ENCODE peak calls at places on chromosome 11, in eight cellular contexts. C is CD8-positive, alpha-beta T cell; J is activated CD8-positive, alpha-beta T cell treated with anti-CD3 and anti-CD28 coated beads for 36 hours; M is endothelial cell of umbilical vein; U is WTC11; Q is tibial nerve; X is transverse colon; G is cardiac muscle cell. I is an unnamed sample.

GRCh38 chr11:108887436-108888238 is 222.8 kb downstream of the DDX10 start:
- DNase-seq in M (no peak), C (no peak), Q (no peak), X (no peak), U (no peak), G (no peak), J (peak), I (no peak)

GRCh38 chr11:78025378-78025777 is 2.3 kb upstream of the KCTD14 start:
- DNase-seq in X (no peak), C (no peak), G (no peak), J (no peak), M (no peak), Q (no peak), U (no peak), I (no peak)

GRCh38 chr11:71551711-71552110 is 3.5 kb downstream of the KRTAP5-9 start:
- DNase-seq in Q (no peak), M (no peak), C (no peak), U (no peak), G (no peak), J (no peak), X (no peak), I (no peak)

GRCh38 chr11:34308049-34308692 is 49.6 kb downstream of the ABTB2 start:
- DNase-seq in X (no peak), Q (no peak), G (no peak), U (no peak), M (no peak), J (peak), C (no peak), I (no peak)

GRCh38 chr11:95084509-95084908 is 5.1 kb upstream of the ENDOD1 start:
- DNase-seq in C (no peak), Q (no peak), J (peak), M (no peak), G (no peak), X (no peak), U (no peak), I (no peak)

GRCh38 chr11:25423436-25424184 is 908.3 kb upstream of the ANO3 start:
- DNase-seq in G (no peak), U (no peak), J (no peak), C (no peak), X (no peak), M (no peak), Q (no peak), I (no peak)

GRCh38 chr11:100682247-100682969 is 4.7 kb upstream of the ARHGAP42 start:
- DNase-seq in M (peak), Q (no peak), G (no peak), J (no peak), C (no peak), X (no peak), U (no peak), I (no peak)

GRCh38 chr11:8331767-8332166 is 68.1 kb upstream of the LMO1 start:
- DNase-seq in X (no peak), M (no peak), Q (no peak), U (no peak), J (no peak), C (no peak), G (no peak), I (no peak)

GRCh38 chr11:131894615-131895544 is 524.5 kb downstream of the NTM start:
- DNase-seq in M (no peak), X (no peak), Q (no peak), J (no peak), G (peak), U (no peak), C (no peak), I (no peak)

GRCh38 chr11:16606784-16607674 is 131.4 kb upstream of the C11orf58 start:
- DNase-seq in U (peak), G (peak), C (no peak), Q (peak), J (no peak), M (no peak), X (peak), I (peak)

GRCh38 chr11:61760946-61761345 is 8.5 kb downstream of the MYRF start:
- DNase-seq in M (no peak), U (no peak), X (no peak), C (no peak), G (no peak), Q (no peak), J (no peak), I (no peak)

GRCh38 chr11:93935826-93936225 is 85.3 kb upstream of the HEPHL1 start:
- DNase-seq in U (no peak), J (no peak), Q (no peak), G (no peak), X (no peak), C (no peak), M (no peak), I (no peak)

GRCh38 chr11:126088999-126089398 is 26.3 kb upstream of the CDON start:
- DNase-seq in Q (no peak), G (no peak), C (no peak), U (no peak), J (no peak), X (no peak), M (no peak), I (no peak)

GRCh38 chr11:133964946-133965632 is 8.3 kb upstream of the IGSF9B start:
- DNase-seq in G (no peak), Q (no peak), X (no peak), C (no peak), M (no peak), J (no peak), U (no peak), I (no peak)

GRCh38 chr11:102733232-102733875 is 8.6 kb upstream of the MMP8 start:
- DNase-seq in G (peak), C (no peak), Q (peak), J (peak), U (peak), X (peak), M (peak), I (peak)

GRCh38 chr11:18749681-18750319 is 23.8 kb upstream of the IGSF22 start:
- DNase-seq in C (no peak), G (peak), J (no peak), M (peak), Q (no peak), U (peak), X (no peak), I (no peak)

GRCh38 chr11:33899383-33900037 is 7.6 kb upstream of the LMO2 start:
- DNase-seq in U (no peak), G (peak), Q (peak), J (no peak), M (peak), X (peak), C (no peak), I (no peak)

GRCh38 chr11:15897211-15897960 is 459.0 kb downstream of the SOX6 start:
- DNase-seq in M (no peak), C (no peak), Q (no peak), U (no peak), X (no peak), G (no peak), J (no peak), I (no peak)

GRCh38 chr11:133968300-133968699 is 11.5 kb upstream of the IGSF9B start:
- DNase-seq in Q (no peak), U (peak), M (no peak), G (peak), X (no peak), J (peak), C (no peak), I (no peak)

GRCh38 chr11:2825886-2826678 is 59.5 kb downstream of the CDKN1C start:
- DNase-seq in M (peak), Q (peak), J (peak), U (no peak), X (peak), G (no peak), C (no peak), I (peak)

GRCh38 chr11:75667268-75667830 is 1.5 kb downstream of the MAP6 start:
- DNase-seq in G (peak), M (no peak), U (peak), Q (no peak), J (peak), C (no peak), X (peak), I (peak)

GRCh38 chr11:130551388-130551787 is 102.9 kb downstream of the ADAMTS15 start:
- DNase-seq in G (no peak), C (no peak), U (no peak), Q (no peak), J (no peak), M (no peak), X (no peak), I (no peak)

GRCh38 chr11:14454861-14455632 is 44.6 kb downstream of the COPB1 start:
- DNase-seq in G (peak), C (no peak), X (no peak), J (no peak), M (peak), Q (no peak), U (no peak), I (no peak)

GRCh38 chr11:1111545-1112212 is 37.0 kb downstream of the MUC2 start:
- DNase-seq in X (no peak), G (no peak), C (no peak), Q (no peak), J (no peak), U (no peak), M (no peak), I (no peak)

GRCh38 chr11:40722179-40722795 is 737.2 kb downstream of the LRRC4C start:
- DNase-seq in U (peak), Q (no peak), J (peak), G (peak), C (no peak), X (no peak), M (peak), I (peak)

GRCh38 chr11:26198697-26199096 is 133.2 kb upstream of the ANO3 start:
- DNase-seq in C (no peak), X (no peak), J (no peak), U (no peak), G (no peak), M (no peak), Q (no peak), I (no peak)

GRCh38 chr11:45869551-45869950 is 15.9 kb upstream of the MAPK8IP1 start:
- DNase-seq in U (no peak), X (no peak), J (no peak), C (no peak), M (no peak), Q (no peak), G (no peak), I (no peak)

GRCh38 chr11:6755303-6755952 is 16.3 kb downstream of the OR2AG2 start:
- DNase-seq in M (peak), J (peak), U (peak), X (peak), G (peak), C (no peak), Q (no peak), I (peak)

GRCh38 chr11:119218141-119218878 is 12.2 kb downstream of the CBL start:
- DNase-seq in U (no peak), C (no peak), M (peak), Q (no peak), G (no peak), J (peak), X (no peak), I (no peak)

GRCh38 chr11:95991101-95991500 is 67.2 kb upstream of the MTMR2 start:
- DNase-seq in U (no peak), G (no peak), J (no peak), Q (no peak), C (no peak), M (no peak), X (no peak), I (no peak)

GRCh38 chr11:91527380-91528030 is 697.1 kb upstream of the FAT3 start:
- DNase-seq in G (no peak), U (peak), C (no peak), M (no peak), Q (no peak), J (no peak), X (no peak), I (no peak)

GRCh38 chr11:126857860-126858808 is 142.4 kb downstream of the KIRREL3 start:
- DNase-seq in Q (no peak), U (no peak), C (no peak), J (no peak), G (no peak), X (no peak), M (no peak), I (peak)

GRCh38 chr11:2088746-2089535 is 50.2 kb downstream of the IGF2 start:
- DNase-seq in Q (no peak), U (no peak), X (no peak), J (peak), M (no peak), G (no peak), C (no peak), I (no peak)

GRCh38 chr11:76629853-76630599 is 40.5 kb downstream of the LRRC32 start:
- DNase-seq in G (no peak), Q (peak), X (peak), U (no peak), C (no peak), M (peak), J (peak), I (no peak)

GRCh38 chr11:33490842-33491370 is 209.7 kb downstream of the C11orf91 start:
- DNase-seq in X (no peak), Q (no peak), U (no peak), M (no peak), C (no peak), G (no peak), J (no peak), I (no peak)

GRCh38 chr11:45816614-45817013 is 11.7 kb downstream of the SLC35C1 start:
- DNase-seq in J (no peak), U (peak), X (peak), M (no peak), C (no peak), Q (no peak), G (no peak), I (peak)

GRCh38 chr11:10902301-10902700 is 44.4 kb upstream of the ZBED5 start:
- DNase-seq in X (no peak), J (no peak), U (no peak), Q (no peak), M (no peak), G (no peak), C (no peak), I (no peak)

GRCh38 chr11:10902756-10903155 is 44.9 kb upstream of the ZBED5 start:
- DNase-seq in C (no peak), Q (no peak), U (no peak), X (no peak), J (no peak), M (no peak), G (no peak), I (no peak)

GRCh38 chr11:10908215-10908990 is 50.5 kb upstream of the ZBED5 start:
- DNase-seq in C (no peak), U (peak), X (no peak), Q (no peak), J (no peak), M (no peak), G (no peak), I (no peak)

GRCh38 chr11:10909141-10909883 is 51.5 kb upstream of the ZBED5 start:
- DNase-seq in U (no peak), G (no peak), Q (no peak), C (no peak), M (no peak), J (no peak), X (no peak), I (no peak)

DNA sequence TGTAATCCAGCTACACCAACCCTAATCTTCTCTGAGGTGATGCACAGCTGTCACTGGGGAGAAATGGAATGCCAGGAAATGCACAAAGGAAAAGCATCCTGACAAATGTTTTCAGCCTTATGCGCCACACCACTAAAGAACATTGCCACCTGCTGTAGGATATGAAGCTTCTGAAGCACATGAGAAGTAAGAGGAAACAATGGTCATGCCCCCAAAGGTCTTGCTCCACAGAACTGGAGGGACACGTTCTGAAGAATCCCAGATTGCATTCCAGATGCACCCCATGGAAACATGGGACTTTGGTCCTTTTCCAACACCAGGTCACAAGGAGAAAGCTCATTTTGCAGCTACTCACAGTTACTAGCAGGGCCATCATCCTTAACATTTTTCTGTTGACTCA is 48.7 kb upstream of the ZBED5 start:
- DNase-seq in Q (no peak), U (no peak), G (no peak), C (no peak), X (no peak), J (no peak), M (peak), I (no peak)
- TF ChIP-seq CTCF in Q (no peak), U (no peak), G (peak), C (no peak), X (no peak), J (no peak), M (no peak), I (no peak)

GRCh38 chr11:73242291-73243092 is 24.4 kb downstream of the P2RY2 start:
- DNase-seq in C (peak), U (peak), X (peak), M (peak), Q (peak), G (peak), J (peak), I (peak)
- TF ChIP-seq CTCF in C (no peak), U (peak), X (peak), M (peak), Q (peak), G (peak), J (peak), I (peak)

DNA sequence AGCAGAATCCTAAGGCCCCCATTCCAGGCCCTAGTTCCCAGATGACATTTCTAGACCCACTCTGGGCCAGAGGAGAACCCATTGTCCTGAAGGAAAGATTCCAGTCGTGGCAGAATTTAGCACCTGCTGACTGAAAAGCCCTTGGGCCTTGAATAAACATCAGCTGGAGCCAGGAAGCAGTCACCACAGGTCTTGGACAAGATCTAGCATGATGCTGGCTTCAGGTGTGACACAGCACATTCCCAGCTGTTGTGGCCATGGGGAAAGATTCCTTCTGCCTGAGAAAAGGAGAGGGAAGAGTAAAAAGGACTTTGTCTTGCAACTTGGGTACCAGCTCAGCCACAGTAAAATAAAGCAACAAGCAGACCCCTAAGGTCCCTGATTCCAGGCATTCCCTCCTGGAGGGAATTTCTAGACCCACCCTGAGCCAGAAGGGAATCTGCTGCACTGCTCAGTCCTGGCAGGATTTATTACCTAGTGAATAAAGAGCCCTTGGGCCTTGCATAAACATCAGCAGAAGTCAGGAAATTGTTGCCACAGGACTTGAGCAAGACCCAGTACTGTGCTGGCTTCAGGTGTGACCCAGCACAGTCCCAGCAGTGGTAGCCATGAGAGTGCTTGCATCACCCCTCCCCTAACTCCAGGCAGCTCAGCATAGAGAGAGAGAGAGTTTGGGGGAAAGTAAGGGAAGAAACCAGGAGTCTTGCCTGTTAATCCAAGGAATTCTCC is 42.5 kb upstream of the PAMR1 start:
- DNase-seq in G (no peak), M (no peak), Q (no peak), C (no peak), U (no peak), J (no peak), X (no peak), I (no peak)
- TF ChIP-seq CTCF in G (no peak), M (no peak), Q (no peak), C (no peak), U (no peak), J (no peak), X (no peak), I (no peak)

DNA sequence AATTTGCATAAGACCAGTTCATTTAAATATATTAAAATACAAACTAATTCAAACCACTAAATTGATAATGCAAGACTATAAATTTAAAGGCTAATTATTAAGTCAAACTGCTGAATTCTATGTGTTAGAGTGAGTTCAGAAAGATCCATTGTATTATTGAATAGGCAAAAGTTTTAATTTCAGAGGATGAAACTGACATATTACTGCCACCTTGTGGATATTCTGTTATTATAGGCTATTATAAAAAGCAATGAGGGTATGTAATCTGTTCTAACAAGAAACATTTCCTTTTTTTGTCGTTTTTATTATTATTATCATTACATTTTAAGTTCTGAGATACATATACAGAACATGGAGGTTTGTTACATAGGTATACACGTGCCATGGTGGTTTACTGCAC is 20.9 kb upstream of the NAALAD2 start:
- DNase-seq in C (no peak), J (no peak), Q (no peak), X (no peak), M (peak), U (no peak), G (no peak), I (no peak)
- TF ChIP-seq CTCF in C (peak), J (peak), Q (no peak), X (no peak), M (no peak), U (no peak), G (peak), I (peak)

DNA sequence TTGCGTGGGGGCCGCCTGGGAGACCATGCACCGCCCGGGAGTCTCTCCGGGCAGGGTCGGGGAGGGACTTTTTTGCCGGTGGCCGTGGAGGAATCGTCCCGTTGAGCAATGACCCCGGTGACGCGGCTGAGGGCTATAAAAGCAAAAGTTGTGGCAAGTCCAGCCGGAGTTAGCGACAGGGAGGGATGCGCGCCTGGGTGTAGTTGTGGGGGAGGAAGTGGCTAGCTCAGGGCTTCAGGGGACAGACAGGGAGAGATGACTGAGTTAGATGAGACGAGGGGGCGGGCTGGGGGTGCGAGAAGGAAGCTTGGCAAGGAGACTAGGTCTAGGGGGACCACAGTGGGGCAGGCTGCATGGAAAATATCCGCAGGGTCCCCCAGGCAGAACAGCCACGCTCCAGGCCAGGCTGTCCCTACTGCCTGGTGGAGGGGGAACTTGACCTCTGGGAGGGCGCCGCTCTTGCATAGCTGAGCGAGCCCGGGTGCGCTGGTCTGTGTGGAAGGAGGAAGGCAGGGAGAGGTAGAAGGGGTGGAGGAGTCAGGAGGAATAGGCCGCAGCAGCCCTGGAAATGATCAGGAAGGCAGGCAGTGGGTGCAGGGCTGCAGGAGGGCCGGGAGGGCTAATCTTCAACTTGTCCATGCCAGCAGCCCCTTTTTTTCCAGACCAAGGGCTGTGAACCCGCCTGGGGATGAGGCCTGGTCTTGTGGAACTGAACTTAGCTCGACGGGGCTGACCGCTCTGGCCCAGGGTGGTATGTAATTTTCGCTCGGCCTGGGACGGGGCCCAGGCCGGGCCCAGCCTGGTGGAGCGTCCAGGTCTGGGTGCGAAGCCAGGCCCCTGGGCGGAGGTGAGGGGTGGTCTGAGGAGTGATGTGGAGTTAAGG is at the start of gene NEAT1:
- DNase-seq in Q (peak), U (peak), C (peak), X (peak), M (peak), J (peak), G (peak), I (peak)
- TF ChIP-seq CTCF in Q (peak), U (no peak), C (no peak), X (no peak), M (no peak), J (no peak), G (no peak), I (no peak)

I was measured in glutamatergic neuron.